ENCODE peak calls at places on chromosome 18, in ten cellular contexts. X is bronchial epithelial cell; B is B cell; Y is CD8-positive, alpha-beta T cell; H is cardiac muscle cell; M is gastrocnemius medialis; G is uterus; Q is astrocyte of the cerebellum; T is A549; S is GM10248. I is an unnamed sample.

GRCh38 chr18:25053484-25053883 is 298.5 kb downstream of the ZNF521 start:
- DNase-seq in X (no peak), B (no peak), Y (no peak), H (no peak), M (no peak), G (no peak), Q (no peak), T (no peak), S (no peak), I (no peak)

GRCh38 chr18:2303517-2304238 is 267.6 kb downstream of the METTL4 start:
- DNase-seq in X (peak), B (no peak), Y (no peak), H (peak), M (no peak), G (no peak), Q (peak), T (peak), S (no peak), I (no peak)

GRCh38 chr18:7577706-7578105 is 10.6 kb downstream of the PTPRM start:
- DNase-seq in X (no peak), B (no peak), Y (no peak), H (peak), M (no peak), G (no peak), Q (peak), T (no peak), S (no peak), I (no peak)

GRCh38 chr18:55124078-55124477 is 164.8 kb upstream of the CCDC68 start:
- DNase-seq in X (no peak), B (no peak), Y (no peak), H (no peak), M (peak), G (no peak), Q (peak), T (no peak), S (no peak), I (no peak)

GRCh38 chr18:5744659-5745058 is 150.7 kb downstream of the TMEM200C start:
- DNase-seq in X (no peak), B (no peak), Y (no peak), H (no peak), M (no peak), G (no peak), Q (no peak), T (no peak), S (no peak), I (no peak)

GRCh38 chr18:62587689-62588088 is 64.9 kb downstream of the ZCCHC2 start:
- DNase-seq in X (no peak), B (no peak), Y (no peak), H (no peak), M (no peak), G (no peak), Q (no peak), T (no peak), S (no peak), I (no peak)

GRCh38 chr18:12990128-12990485 is 1.1 kb upstream of the CEP192 start:
- DNase-seq in X (peak), B (no peak), Y (no peak), H (no peak), M (no peak), G (no peak), Q (no peak), T (no peak), S (no peak), I (no peak)

GRCh38 chr18:58541137-58541788 is 87.6 kb downstream of the ALPK2 start:
- DNase-seq in X (peak), B (no peak), Y (peak), H (no peak), M (no peak), G (no peak), Q (no peak), T (no peak), S (no peak), I (no peak)

GRCh38 chr18:76441668-76442412 is 53.2 kb downstream of the ZNF516 start:
- DNase-seq in X (no peak), B (no peak), Y (no peak), H (no peak), M (peak), G (no peak), Q (no peak), T (no peak), S (no peak), I (no peak)

GRCh38 chr18:55489742-55490055 is 98.3 kb downstream of the TCF4 start:
- DNase-seq in X (no peak), B (no peak), Y (no peak), H (no peak), M (no peak), G (no peak), Q (no peak), T (no peak), S (peak), I (peak)

GRCh38 chr18:58005885-58006523 is 38.0 kb upstream of the NEDD4L start:
- DNase-seq in X (peak), B (no peak), Y (no peak), H (no peak), M (no peak), G (no peak), Q (peak), T (no peak), S (no peak), I (no peak)

GRCh38 chr18:56003009-56003408 is 415.0 kb upstream of the TCF4 start:
- DNase-seq in X (no peak), B (no peak), Y (no peak), H (no peak), M (no peak), G (no peak), Q (no peak), T (no peak), S (no peak), I (no peak)

GRCh38 chr18:10927980-10928605 is 221.3 kb downstream of the PIEZO2 start:
- DNase-seq in X (no peak), B (no peak), Y (no peak), H (no peak), M (no peak), G (no peak), Q (no peak), T (no peak), S (peak), I (peak)

GRCh38 chr18:67433971-67434370 is 82.5 kb downstream of the DSEL start:
- DNase-seq in X (no peak), B (no peak), Y (no peak), H (no peak), M (no peak), G (no peak), Q (no peak), T (no peak), S (no peak), I (no peak)

GRCh38 chr18:62832282-62832681 is 116.9 kb downstream of the PHLPP1 start:
- DNase-seq in X (no peak), B (no peak), Y (no peak), H (no peak), M (no peak), G (no peak), Q (no peak), T (no peak), S (peak), I (no peak)

GRCh38 chr18:2451556-2451955 is 119.7 kb downstream of the METTL4 start:
- DNase-seq in X (no peak), B (no peak), Y (no peak), H (no peak), M (no peak), G (no peak), Q (no peak), T (no peak), S (no peak), I (no peak)

GRCh38 chr18:79490593-79491551 is 95.1 kb downstream of the NFATC1 start:
- DNase-seq in X (no peak), B (no peak), Y (no peak), H (no peak), M (no peak), G (no peak), Q (no peak), T (no peak), S (no peak), I (no peak)

GRCh38 chr18:60485207-60485606 is 112.6 kb upstream of the MC4R start:
- DNase-seq in X (no peak), B (no peak), Y (no peak), H (no peak), M (no peak), G (no peak), Q (peak), T (no peak), S (no peak), I (no peak)

GRCh38 chr18:61901334-61901986 is 8.7 kb upstream of the RNF152 start:
- DNase-seq in X (peak), B (peak), Y (peak), H (peak), M (no peak), G (peak), Q (peak), T (peak), S (peak), I (peak)

GRCh38 chr18:44781890-44782289 is 101.2 kb downstream of the SETBP1 start:
- DNase-seq in X (peak), B (no peak), Y (no peak), H (peak), M (no peak), G (no peak), Q (peak), T (no peak), S (no peak), I (no peak)

GRCh38 chr18:3186678-3187658 is 32.8 kb downstream of the MYOM1 start:
- DNase-seq in X (peak), B (no peak), Y (no peak), H (peak), M (no peak), G (peak), Q (no peak), T (no peak), S (no peak), I (no peak)

GRCh38 chr18:62717059-62717849 is 1.9 kb downstream of the PHLPP1 start:
- DNase-seq in X (peak), B (peak), Y (peak), H (peak), M (no peak), G (no peak), Q (no peak), T (peak), S (no peak), I (peak)

GRCh38 chr18:55857961-55858360 is 270.0 kb upstream of the TCF4 start:
- DNase-seq in X (no peak), B (no peak), Y (no peak), H (no peak), M (no peak), G (no peak), Q (no peak), T (no peak), S (no peak), I (no peak)

GRCh38 chr18:11366410-11366809 is 217.0 kb upstream of the PIEZO2 start:
- DNase-seq in X (no peak), B (no peak), Y (no peak), H (peak), M (peak), G (no peak), Q (peak), T (no peak), S (no peak), I (no peak)

GRCh38 chr18:41681138-41681881 is 273.7 kb upstream of the PIK3C3 start:
- DNase-seq in X (peak), B (no peak), Y (no peak), H (no peak), M (no peak), G (no peak), Q (no peak), T (no peak), S (no peak), I (no peak)

GRCh38 chr18:45837283-45838070 is 12.0 kb downstream of the SIGLEC15 start:
- DNase-seq in X (peak), B (peak), Y (peak), H (peak), M (no peak), G (no peak), Q (no peak), T (no peak), S (no peak), I (peak)
- TF ChIP-seq CTCF in X (peak), B (no peak), Y (no peak), H (peak), M (no peak), G (no peak), Q (no peak), T (peak), S (peak), I (peak)

DNA sequence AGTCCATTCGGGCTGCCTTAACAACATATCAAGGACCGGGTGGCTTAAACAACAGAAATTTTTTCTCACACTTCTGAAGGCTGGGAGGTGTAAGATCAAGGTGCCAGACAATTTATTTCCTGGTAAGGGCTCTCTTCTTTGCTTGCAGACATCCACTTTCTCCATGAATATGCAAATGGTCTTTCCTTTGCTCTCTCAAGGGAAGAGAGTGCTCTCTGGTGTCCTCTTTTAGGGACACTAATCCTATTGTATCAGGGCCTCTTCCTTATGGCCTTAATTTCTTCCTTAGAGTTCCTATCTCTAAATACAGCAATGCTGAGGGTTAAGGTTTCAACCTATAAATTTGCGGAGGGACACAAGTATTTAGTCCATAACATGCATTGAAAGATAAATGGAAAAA is 770.8 kb downstream of the DSC3 start:
- DNase-seq in X (no peak), B (no peak), Y (no peak), H (no peak), M (no peak), G (no peak), Q (no peak), T (no peak), S (no peak), I (no peak)
- TF ChIP-seq CTCF in X (no peak), B (no peak), Y (no peak), H (no peak), M (no peak), G (no peak), Q (no peak), T (no peak), S (no peak), I (no peak)

GRCh38 chr18:74040459-74041332 is 106.9 kb downstream of the FBXO15 start:
- DNase-seq in X (no peak), B (peak), Y (peak), H (peak), M (no peak), G (no peak), Q (no peak), T (peak), S (peak), I (peak)
- TF ChIP-seq CTCF in X (peak), B (peak), Y (peak), H (peak), M (no peak), G (no peak), Q (peak), T (peak), S (peak), I (peak)

DNA sequence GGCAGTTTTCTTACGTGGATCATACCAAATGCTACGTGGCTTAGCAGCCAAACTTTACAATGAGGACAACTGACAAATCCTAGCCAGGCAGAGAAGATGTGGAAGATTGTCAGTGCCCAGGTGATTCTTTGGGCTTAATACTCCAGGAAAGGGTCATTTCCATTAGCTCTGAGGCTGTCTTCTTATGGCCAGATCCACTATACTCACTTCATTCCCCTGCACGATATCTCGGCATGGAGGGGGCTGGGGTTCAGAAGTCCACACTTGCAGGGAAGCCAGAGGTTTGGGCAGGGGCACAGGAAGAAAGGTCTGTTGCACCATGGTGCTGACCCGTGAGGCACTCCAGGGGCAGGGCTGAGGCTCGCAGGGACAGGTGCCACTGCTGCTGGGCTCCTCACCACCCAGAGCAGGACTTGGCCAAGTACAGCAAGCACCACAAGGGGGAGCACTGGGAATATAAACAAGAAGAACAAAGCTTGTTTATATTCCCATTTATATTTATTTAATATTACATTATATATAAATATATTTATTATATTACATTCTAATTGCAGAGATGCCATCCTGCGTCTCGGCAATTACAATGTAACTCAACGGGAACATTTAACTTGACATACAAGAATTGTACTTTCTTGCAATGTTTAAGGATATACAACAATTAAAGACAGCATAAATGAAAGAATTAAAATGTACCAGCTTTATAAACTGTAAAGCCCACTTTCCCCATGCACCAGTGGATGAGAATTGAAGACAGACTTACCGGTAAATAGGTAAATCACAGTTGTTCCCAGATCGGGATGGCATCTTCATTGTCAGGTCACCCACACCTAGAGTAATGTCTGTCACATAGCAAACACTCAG is 27.2 kb downstream of the CLUL1 start:
- DNase-seq in X (peak), B (peak), Y (peak), H (peak), M (peak), G (peak), Q (peak), T (peak), S (peak), I (peak)
- TF ChIP-seq CTCF in X (peak), B (peak), Y (peak), H (peak), M (peak), G (peak), Q (peak), T (peak), S (peak), I (peak)

DNA sequence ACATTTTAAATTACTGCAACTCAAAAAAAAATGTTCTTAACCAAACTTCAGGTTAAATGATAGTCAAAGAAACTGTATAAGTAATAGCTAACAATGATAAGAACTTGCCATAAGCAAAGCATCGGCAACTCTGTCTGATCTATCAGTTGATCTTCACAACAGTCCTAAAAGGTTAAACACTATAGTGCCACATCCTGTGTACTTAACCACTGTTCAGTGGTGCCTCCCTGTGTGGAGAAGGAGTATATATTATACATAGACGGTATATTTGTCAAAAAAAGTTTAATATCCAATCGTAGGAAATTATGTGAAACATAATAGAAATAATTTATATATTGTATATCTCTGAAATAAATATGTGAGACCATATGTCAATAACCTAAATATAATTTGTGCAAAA is 13.0 kb downstream of the DTNA start:
- DNase-seq in X (no peak), B (no peak), Y (no peak), H (no peak), M (no peak), G (no peak), Q (no peak), T (no peak), S (no peak), I (no peak)
- TF ChIP-seq CTCF in X (no peak), B (no peak), Y (no peak), H (no peak), M (no peak), G (no peak), Q (no peak), T (no peak), S (no peak), I (no peak)

DNA sequence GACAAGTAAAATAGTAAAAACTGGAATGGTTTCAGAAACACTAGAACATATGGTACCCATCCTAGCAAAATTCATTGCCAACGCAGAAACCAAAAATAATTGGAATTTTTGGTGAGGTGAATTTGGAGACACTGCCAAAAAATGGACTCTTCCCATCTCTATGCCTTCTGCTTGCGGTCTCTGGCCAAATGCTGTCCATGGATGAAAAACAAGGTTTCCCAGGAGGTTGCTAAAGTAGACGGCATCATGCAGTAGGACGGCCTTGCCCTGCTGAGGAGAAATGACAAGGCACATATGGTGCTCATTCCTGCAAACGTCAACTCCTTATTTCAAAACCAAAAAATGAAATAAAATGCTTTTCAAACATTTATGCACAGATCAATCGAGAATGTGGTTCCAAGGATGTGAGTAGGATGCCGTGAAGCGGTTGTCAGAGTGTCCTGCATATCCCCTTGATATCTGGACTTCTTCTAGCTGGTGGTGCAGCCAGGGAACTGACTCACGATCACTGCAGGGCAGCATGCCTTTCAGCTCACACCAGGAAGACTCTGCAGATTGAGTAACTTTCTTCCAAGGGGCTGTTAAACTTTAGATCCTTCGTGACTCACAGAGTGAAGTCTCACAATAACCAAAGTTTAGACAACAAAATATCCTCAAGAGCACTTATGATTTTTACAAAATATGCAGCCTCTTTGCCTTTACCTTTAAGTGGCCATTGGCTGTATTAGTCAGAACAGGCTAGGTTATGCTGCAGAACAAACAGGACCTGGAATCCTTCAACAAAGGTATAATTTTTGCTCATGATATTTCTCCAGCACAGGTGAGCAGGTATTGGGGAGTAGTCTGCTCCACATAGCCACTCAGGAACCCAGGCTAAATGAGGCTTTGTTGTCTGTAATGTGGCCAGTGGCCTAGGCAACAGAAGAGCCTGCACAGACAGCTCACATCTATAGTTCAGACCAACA is 149.4 kb upstream of the NDUFV2 start:
- DNase-seq in X (peak), B (no peak), Y (no peak), H (no peak), M (no peak), G (no peak), Q (no peak), T (no peak), S (no peak), I (no peak)
- TF ChIP-seq CTCF in X (no peak), B (no peak), Y (no peak), H (no peak), M (no peak), G (no peak), Q (no peak), T (no peak), S (no peak), I (no peak)

GRCh38 chr18:28039078-28039477 is 137.9 kb downstream of the CDH2 start:
- DNase-seq in X (peak), B (no peak), Y (no peak), H (no peak), M (no peak), G (no peak), Q (no peak), T (no peak), S (no peak), I (no peak)
- TF ChIP-seq CTCF in X (no peak), B (no peak), Y (no peak), H (no peak), M (no peak), G (no peak), Q (no peak), T (no peak), S (no peak), I (no peak)